ENCODE peak calls at places on chromosomes 11 and 22, in five cellular contexts. One of them, this sample, is unnamed.

GRCh38 chr11:85918910-85919794 is 64.0 kb downstream of the CCDC83 start:
- DNase-seq in DND-41: no peak
- DNase-seq in mesendoderm: no peak
- DNase-seq in ascending aorta: no peak
- DNase-seq in aorta: no peak
- DNase-seq in this sample: no peak

GRCh38 chr11:72528121-72528520 is 93.8 kb upstream of the CLPB start:
- DNase-seq in DND-41: no peak
- DNase-seq in mesendoderm: no peak
- DNase-seq in ascending aorta: no peak
- DNase-seq in aorta: no peak
- DNase-seq in this sample: no peak

GRCh38 chr22:47154621-47155081 is 392.2 kb downstream of the TBC1D22A start:
- DNase-seq in DND-41: no peak
- DNase-seq in mesendoderm: no peak
- DNase-seq in ascending aorta: no peak
- DNase-seq in aorta: no peak
- DNase-seq in this sample: no peak

GRCh38 chr22:42281284-42281683 is 10.8 kb upstream of the TCF20 start:
- DNase-seq in DND-41: no peak
- DNase-seq in mesendoderm: no peak
- DNase-seq in ascending aorta: no peak
- DNase-seq in aorta: peak
- DNase-seq in this sample: no peak

GRCh38 chr11:79173615-79174014 is 267.2 kb downstream of the TENM4 start:
- DNase-seq in DND-41: no peak
- DNase-seq in mesendoderm: no peak
- DNase-seq in ascending aorta: no peak
- DNase-seq in aorta: no peak
- DNase-seq in this sample: no peak

GRCh38 chr11:20363149-20363499 is 390 bp upstream of the HTATIP2 start:
- DNase-seq in DND-41: no peak
- DNase-seq in mesendoderm: no peak
- DNase-seq in ascending aorta: no peak
- DNase-seq in aorta: no peak
- DNase-seq in this sample: no peak

GRCh38 chr11:128052912-128053641 is 534.3 kb downstream of the ETS1 start:
- DNase-seq in DND-41: no peak
- DNase-seq in mesendoderm: no peak
- DNase-seq in ascending aorta: no peak
- DNase-seq in aorta: no peak
- DNase-seq in this sample: peak

GRCh38 chr11:58770627-58771457 is 39.1 kb upstream of the GLYAT start:
- DNase-seq in DND-41: no peak
- DNase-seq in mesendoderm: no peak
- DNase-seq in ascending aorta: no peak
- DNase-seq in aorta: no peak
- DNase-seq in this sample: no peak

GRCh38 chr22:45632791-45633515 is 38.7 kb upstream of the ATXN10 start:
- DNase-seq in DND-41: no peak
- DNase-seq in mesendoderm: no peak
- DNase-seq in ascending aorta: no peak
- DNase-seq in aorta: peak
- DNase-seq in this sample: no peak

DNA sequence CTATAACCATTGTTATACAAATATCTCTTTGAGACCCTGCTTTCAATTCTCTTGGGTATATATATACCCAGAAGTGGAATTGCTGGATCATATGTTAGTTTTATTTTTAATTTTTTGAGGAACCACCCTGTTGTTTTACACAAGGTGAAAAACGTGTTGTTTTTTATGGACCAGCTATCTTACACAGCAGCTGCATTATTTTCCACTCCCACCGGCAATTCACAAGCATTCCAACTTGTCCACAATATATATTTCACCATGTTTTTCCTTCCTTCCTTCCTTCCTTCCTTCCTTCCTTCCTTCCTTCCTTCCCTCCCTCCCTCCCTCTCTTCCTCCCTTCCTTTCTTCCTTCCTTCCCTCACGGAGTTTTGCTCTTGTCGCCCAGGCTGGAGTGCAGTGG is 6.3 kb upstream of the APOL5 start:
- DNase-seq in DND-41: no peak
- DNase-seq in mesendoderm: no peak
- DNase-seq in ascending aorta: no peak
- DNase-seq in aorta: no peak
- DNase-seq in this sample: no peak
- H3K4me3 ChIP-seq in DND-41: no peak
- H3K4me3 ChIP-seq in mesendoderm: no peak
- H3K4me3 ChIP-seq in ascending aorta: no peak
- H3K4me3 ChIP-seq in aorta: no peak
- H3K4me3 ChIP-seq in this sample: no peak

GRCh38 chr22:17012267-17012666 is 4.2 kb upstream of the GAB4 start:
- DNase-seq in DND-41: no peak
- DNase-seq in mesendoderm: no peak
- DNase-seq in ascending aorta: no peak
- DNase-seq in aorta: no peak
- DNase-seq in this sample: no peak

GRCh38 chr22:17007852-17008731 is at the start of gene GAB4:
- DNase-seq in DND-41: no peak
- DNase-seq in mesendoderm: no peak
- DNase-seq in ascending aorta: no peak
- DNase-seq in aorta: peak
- DNase-seq in this sample: no peak

GRCh38 chr22:17009640-17010291 is 1.7 kb upstream of the GAB4 start:
- DNase-seq in DND-41: no peak
- DNase-seq in mesendoderm: peak
- DNase-seq in ascending aorta: no peak
- DNase-seq in aorta: peak
- DNase-seq in this sample: no peak

DNA sequence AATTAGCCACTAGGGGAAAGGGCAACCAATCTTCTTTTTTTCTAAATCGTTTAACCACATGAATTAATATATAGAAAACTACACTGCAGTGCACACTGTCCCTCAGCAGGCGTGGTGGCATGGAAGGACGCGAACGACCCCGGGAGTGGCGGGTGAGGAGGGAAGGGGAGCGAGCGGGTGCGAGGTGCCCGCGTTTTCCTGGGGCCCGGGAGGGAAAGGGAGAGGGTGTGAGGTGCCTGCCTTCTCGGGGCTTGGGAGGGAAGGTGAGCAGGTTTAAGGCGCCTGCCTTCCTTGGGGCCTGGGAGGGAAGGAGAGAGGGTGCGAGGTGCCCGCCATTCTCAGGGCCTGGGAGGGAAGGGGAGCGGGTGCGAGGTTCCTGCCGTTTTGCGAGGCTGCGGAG is 765 bp downstream of the GAB4 start:
- DNase-seq in DND-41: no peak
- DNase-seq in mesendoderm: no peak
- DNase-seq in ascending aorta: no peak
- DNase-seq in aorta: no peak
- DNase-seq in this sample: no peak
- H3K4me3 ChIP-seq in DND-41: no peak
- H3K4me3 ChIP-seq in mesendoderm: no peak
- H3K4me3 ChIP-seq in ascending aorta: no peak
- H3K4me3 ChIP-seq in aorta: no peak
- H3K4me3 ChIP-seq in this sample: no peak

GRCh38 chr22:35837328-35837727 is 119.7 kb downstream of the APOL5 start:
- DNase-seq in DND-41: no peak
- DNase-seq in mesendoderm: no peak
- DNase-seq in ascending aorta: no peak
- DNase-seq in aorta: no peak
- DNase-seq in this sample: no peak
- H3K4me3 ChIP-seq in DND-41: no peak
- H3K4me3 ChIP-seq in mesendoderm: no peak
- H3K4me3 ChIP-seq in ascending aorta: no peak
- H3K4me3 ChIP-seq in aorta: no peak
- H3K4me3 ChIP-seq in this sample: no peak

GRCh38 chr11:63763506-63764200 is 4.9 kb downstream of the ZFTA start:
- DNase-seq in DND-41: no peak
- DNase-seq in mesendoderm: peak
- DNase-seq in ascending aorta: no peak
- DNase-seq in aorta: peak
- DNase-seq in this sample: no peak
- H3K4me3 ChIP-seq in DND-41: no peak
- H3K4me3 ChIP-seq in mesendoderm: peak
- H3K4me3 ChIP-seq in ascending aorta: peak
- H3K4me3 ChIP-seq in aorta: no peak
- H3K4me3 ChIP-seq in this sample: no peak

DNA sequence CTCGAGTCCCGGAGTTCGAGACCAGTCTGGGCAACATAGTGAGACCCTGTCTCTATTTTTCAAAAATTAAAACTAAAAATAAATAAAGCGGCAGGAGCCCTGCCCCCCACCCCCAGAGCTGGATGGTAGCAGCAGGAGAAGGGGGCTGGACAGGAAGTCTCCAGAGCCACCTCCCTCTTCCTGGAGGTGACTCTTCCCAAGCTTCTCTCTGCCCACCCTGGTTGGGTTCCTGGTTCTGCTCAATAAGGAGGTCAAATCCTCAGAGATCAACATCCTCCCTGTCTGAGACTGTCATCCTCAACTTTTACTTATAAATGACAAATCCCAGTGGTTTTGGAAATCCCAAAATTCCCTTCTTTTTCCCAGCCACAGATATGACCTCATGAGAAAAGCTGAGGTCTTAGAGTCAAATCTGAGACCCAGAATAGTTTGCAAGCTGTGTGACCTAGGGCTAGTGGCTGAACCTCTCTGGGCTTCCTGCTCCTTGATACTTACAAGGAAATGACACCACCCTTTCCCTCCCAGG is 987 bp downstream of the C1QTNF6 start:
- DNase-seq in DND-41: no peak
- DNase-seq in mesendoderm: peak
- DNase-seq in ascending aorta: no peak
- DNase-seq in aorta: no peak
- DNase-seq in this sample: no peak
- H3K4me3 ChIP-seq in DND-41: no peak
- H3K4me3 ChIP-seq in mesendoderm: no peak
- H3K4me3 ChIP-seq in ascending aorta: peak
- H3K4me3 ChIP-seq in aorta: no peak
- H3K4me3 ChIP-seq in this sample: peak

GRCh38 chr11:7672960-7673723 is at the start of gene CYB5R2:
- DNase-seq in DND-41: no peak
- DNase-seq in mesendoderm: peak
- DNase-seq in ascending aorta: no peak
- DNase-seq in aorta: peak
- DNase-seq in this sample: no peak
- H3K4me3 ChIP-seq in DND-41: no peak
- H3K4me3 ChIP-seq in mesendoderm: peak
- H3K4me3 ChIP-seq in ascending aorta: peak
- H3K4me3 ChIP-seq in aorta: peak
- H3K4me3 ChIP-seq in this sample: no peak

GRCh38 chr11:43905788-43906187 is 25.2 kb downstream of the ALKBH3 start:
- DNase-seq in DND-41: no peak
- DNase-seq in mesendoderm: peak
- DNase-seq in ascending aorta: no peak
- DNase-seq in aorta: no peak
- DNase-seq in this sample: no peak
- H3K4me3 ChIP-seq in DND-41: no peak
- H3K4me3 ChIP-seq in mesendoderm: no peak
- H3K4me3 ChIP-seq in ascending aorta: no peak
- H3K4me3 ChIP-seq in aorta: no peak
- H3K4me3 ChIP-seq in this sample: no peak

GRCh38 chr11:27868226-27868625 is 168.0 kb upstream of the BDNF start:
- DNase-seq in DND-41: no peak
- DNase-seq in mesendoderm: peak
- DNase-seq in ascending aorta: no peak
- DNase-seq in aorta: no peak
- DNase-seq in this sample: no peak
- H3K4me3 ChIP-seq in DND-41: no peak
- H3K4me3 ChIP-seq in mesendoderm: no peak
- H3K4me3 ChIP-seq in ascending aorta: no peak
- H3K4me3 ChIP-seq in aorta: no peak
- H3K4me3 ChIP-seq in this sample: no peak

This sample was measured in Jurkat, Clone E6-1.